ENCODE peak calls at places on chromosomes 1 and 21, in five cellular contexts. R is NCI-H1092 treated with DMSO at 0.1 percent for 48 hours, P is NCI-H2171, M is SJSA1, B is NCI-H2029 treated with DMSO at 0.1 percent for 48 hours. K is an unnamed sample.

GRCh38 chr1:109027841-109028240 is 14.1 kb downstream of the WDR47 start:
- DNase-seq in R (no peak), P (no peak), B (no peak), M (no peak), K (no peak)

GRCh38 chr1:63821650-63822049 is 47.8 kb downstream of the ROR1 start:
- DNase-seq in R (no peak), B (no peak), P (no peak), M (peak; percentile 20), K (no peak)

GRCh38 chr1:236507022-236507700 is 16.6 kb upstream of the LGALS8 start:
- DNase-seq in P (no peak), R (peak; percentile 51), M (peak; percentile 65), B (no peak), K (no peak)

GRCh38 chr1:182281541-182281940 is 110.0 kb downstream of the GLUL start:
- DNase-seq in B (no peak), P (no peak), M (no peak), R (no peak), K (no peak)

GRCh38 chr21:44265734-44266270 is 4.1 kb upstream of the DNMT3L start:
- DNase-seq in B (no peak), P (no peak), R (no peak), M (no peak), K (no peak)

GRCh38 chr21:33904041-33904440 is 11.6 kb downstream of the ATP5PO start:
- DNase-seq in P (no peak), B (no peak), R (no peak), M (no peak), K (no peak)

GRCh38 chr1:29485096-29485925 is 249.0 kb downstream of the PTPRU start:
- DNase-seq in R (no peak), M (no peak), B (no peak), P (no peak), K (no peak)

GRCh38 chr1:64121766-64122385 is 81.5 kb upstream of the UBE2U start:
- DNase-seq in R (no peak), B (no peak), M (no peak), P (peak; percentile 18), K (no peak)

GRCh38 chr1:100881687-100882086 is 13.0 kb downstream of the EXTL2 start:
- DNase-seq in P (no peak), M (no peak), B (no peak), R (no peak), K (no peak)

GRCh38 chr1:246107516-246108277 is 399.4 kb downstream of the SMYD3 start:
- DNase-seq in M (peak; percentile 87), P (no peak), R (no peak), B (no peak), K (no peak)

GRCh38 chr1:153547560-153548551 is 1.2 kb downstream of the S100A3 start:
- DNase-seq in M (no peak), B (no peak), P (no peak), R (no peak), K (no peak)

GRCh38 chr1:1614204-1614953 is 921 bp upstream of the MIB2 start:
- DNase-seq in M (no peak), P (peak; percentile 4), B (no peak), R (no peak), K (no peak)

GRCh38 chr1:47212636-47213229 is 19.3 kb downstream of the TAL1 start:
- DNase-seq in B (no peak), R (no peak), M (no peak), P (no peak), K (no peak)

GRCh38 chr1:14543191-14543849 is 55.2 kb upstream of the KAZN start:
- DNase-seq in M (no peak), P (no peak), B (no peak), R (no peak), K (no peak)

GRCh38 chr1:18077657-18078215 is 29.9 kb upstream of the IGSF21 start:
- DNase-seq in B (peak; percentile 6), M (no peak), R (peak; percentile 69), P (peak; percentile 52), K (peak; percentile 92)

GRCh38 chr1:147924813-147925212 is 3.4 kb upstream of the GPR89B start:
- DNase-seq in R (no peak), B (no peak), M (no peak), P (no peak), K (no peak)

GRCh38 chr1:212858461-212859265 is 588 bp downstream of the FLVCR1 start:
- DNase-seq in B (no peak), R (peak; percentile 77), P (no peak), M (peak; percentile 50), K (peak; percentile 41)

GRCh38 chr1:172727956-172728603 is 69.2 kb downstream of the FASLG start:
- DNase-seq in R (no peak), M (no peak), P (no peak), B (no peak), K (no peak)

GRCh38 chr1:153568367-153569099 is 2.9 kb upstream of the S100A2 start:
- DNase-seq in M (peak; percentile 92), B (peak; percentile 88), P (peak; percentile 80), R (peak; percentile 89), K (peak; percentile 95)

GRCh38 chr1:245853291-245853690 is 653.8 kb downstream of the SMYD3 start:
- DNase-seq in P (no peak), M (no peak), B (no peak), R (no peak), K (no peak)

GRCh38 chr1:23344987-23345472 is 946 bp upstream of the HNRNPR start:
- DNase-seq in B (no peak), P (peak; percentile 41), M (no peak), R (peak; percentile 77), K (peak; percentile 75)

GRCh38 chr1:170531758-170532657 is at the start of gene GORAB:
- DNase-seq in P (peak; percentile 76), M (peak; percentile 96), R (peak; percentile 97), B (peak; percentile 50), K (peak; percentile 92)

GRCh38 chr1:20154306-20154831 is 15.2 kb downstream of the PLA2G2F start:
- DNase-seq in B (no peak), M (no peak), R (no peak), P (no peak), K (no peak)

GRCh38 chr1:203913045-203913444 is 51.6 kb downstream of the SNRPE start:
- DNase-seq in M (no peak), R (no peak), B (no peak), P (no peak), K (no peak)

GRCh38 chr1:2826316-2826715 is 24.8 kb upstream of the TTC34 start:
- DNase-seq in P (no peak), M (no peak), B (no peak), R (no peak), K (no peak)